ENCODE peak calls at places on chromosomes 4 and X, in seven cellular contexts. X is esophagus squamous epithelium, K is left lung, E is adrenal gland, S is B cell, Z is IMR-90, D is HCT116. T is an unnamed sample.

GRCh38 chr4:165737309-165737972 is 135.6 kb upstream of the TLL1 start:
- DNase-seq in D (no peak), X (no peak), S (no peak), Z (no peak), E (no peak), K (no peak), T (no peak)

GRCh38 chr4:109972786-109973528 is 60.3 kb downstream of the EGF start:
- DNase-seq in E (no peak), D (no peak), K (no peak), X (no peak), S (no peak), Z (no peak), T (no peak)

GRCh38 chr4:105594094-105595010 is 41.9 kb downstream of the ARHGEF38 start:
- DNase-seq in X (no peak), Z (no peak), K (no peak), E (no peak), D (no peak), S (no peak), T (no peak)

GRCh38 chr4:121957266-121957665 is 5.4 kb upstream of the TRPC3 start:
- DNase-seq in E (no peak), S (no peak), X (no peak), Z (no peak), K (no peak), D (no peak), T (no peak)

GRCh38 chrX:54540289-54540688 is 10.3 kb downstream of the GNL3L start:
- DNase-seq in S (no peak), Z (peak), X (no peak), E (no peak), D (no peak), K (no peak), T (no peak)

GRCh38 chr4:185071412-185071811 is 53.1 kb downstream of the HELT start:
- DNase-seq in S (no peak), E (no peak), D (no peak), X (no peak), K (no peak), Z (no peak), T (no peak)

GRCh38 chrX:139202742-139203410 is 327.7 kb upstream of the F9 start:
- DNase-seq in X (no peak), Z (no peak), K (no peak), D (no peak), E (no peak), S (no peak), T (no peak)

GRCh38 chrX:78517124-78517523 is 142.0 kb downstream of the RTL3 start:
- DNase-seq in Z (no peak), E (no peak), K (no peak), D (no peak), S (no peak), X (no peak), T (peak)

GRCh38 chrX:57172544-57172943 is 35.3 kb upstream of the SPIN2A start:
- DNase-seq in D (no peak), E (no peak), S (no peak), X (no peak), Z (no peak), K (no peak), T (no peak)

GRCh38 chr4:52106142-52106541 is 55.0 kb downstream of the SPATA18 start:
- DNase-seq in E (no peak), Z (no peak), S (no peak), K (no peak), D (no peak), X (no peak), T (no peak)

GRCh38 chr4:89222171-89222570 is 85.4 kb downstream of the GPRIN3 start:
- DNase-seq in S (no peak), E (no peak), X (no peak), K (no peak), Z (no peak), D (peak), T (peak)

GRCh38 chr4:112942077-112942476 is 107.4 kb upstream of the ANK2 start:
- DNase-seq in D (no peak), E (no peak), S (no peak), K (no peak), X (no peak), Z (no peak), T (no peak)

GRCh38 chrX:153667281-153667831 is 6.3 kb downstream of the PNCK start:
- DNase-seq in E (no peak), Z (no peak), S (no peak), D (no peak), K (no peak), X (no peak), T (no peak)

GRCh38 chr4:62940229-62940628 is 1469.0 kb downstream of the TECRL start:
- DNase-seq in S (no peak), X (no peak), K (no peak), Z (no peak), D (no peak), E (no peak), T (no peak)

DNA sequence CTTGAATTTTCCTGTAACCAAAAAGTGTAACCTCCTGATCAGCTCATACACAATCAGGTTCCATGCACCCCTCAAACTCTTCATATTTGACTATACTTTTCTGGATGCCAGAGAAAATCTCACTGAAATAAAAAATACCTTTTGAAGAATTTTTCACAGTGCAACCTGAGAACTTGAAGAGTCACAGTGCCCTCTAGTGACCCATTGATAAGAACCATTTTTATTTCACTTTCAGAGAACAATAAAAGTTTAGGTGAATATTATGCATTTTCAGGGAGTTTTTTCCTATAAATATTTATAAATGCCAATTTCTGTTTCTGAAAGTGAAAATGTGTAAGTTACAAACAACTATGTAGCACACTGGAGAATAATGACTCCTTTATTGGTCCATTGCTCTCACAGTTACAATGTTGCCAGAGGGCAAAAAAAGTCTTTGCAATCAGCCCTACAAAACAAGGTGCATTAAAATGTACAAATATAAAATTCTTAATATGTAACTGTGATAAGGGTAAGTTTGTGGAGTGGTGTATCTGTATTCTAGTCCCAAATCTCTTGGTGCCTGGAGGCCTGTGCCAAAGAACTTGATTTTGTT is 153.6 kb upstream of the INTU start:
- DNase-seq in S (no peak), K (no peak), E (no peak), X (no peak), Z (peak), D (peak), T (no peak)
- TF ChIP-seq CTCF in S (peak), K (peak), E (peak), X (no peak), Z (peak), D (peak), T (peak)

GRCh38 chr4:82555279-82555678 is 6.5 kb downstream of the TMEM150C start:
- DNase-seq in X (no peak), D (no peak), S (no peak), K (no peak), Z (no peak), E (no peak), T (no peak)
- TF ChIP-seq CTCF in X (no peak), D (no peak), S (no peak), K (no peak), Z (no peak), E (no peak), T (no peak)

GRCh38 chr4:186189656-186190055 is 1.7 kb upstream of the CYP4V2 start:
- DNase-seq in D (no peak), S (no peak), X (no peak), E (no peak), K (no peak), Z (no peak), T (peak)

GRCh38 chr4:186191266-186192067 is at the start of gene CYP4V2:
- DNase-seq in S (peak), D (peak), X (peak), E (peak), K (peak), Z (peak), T (peak)

GRCh38 chr4:186188107-186188506 is 3.3 kb upstream of the CYP4V2 start:
- DNase-seq in E (no peak), S (no peak), X (no peak), K (no peak), Z (no peak), D (no peak), T (no peak)

GRCh38 chr4:186192068-186192751 is 843 bp downstream of the CYP4V2 start:
- DNase-seq in E (peak), K (no peak), X (no peak), S (peak), Z (peak), D (no peak), T (peak)

GRCh38 chr4:186190456-186191265 is 706 bp upstream of the CYP4V2 start:
- DNase-seq in S (peak), E (no peak), K (peak), D (no peak), Z (no peak), X (no peak), T (peak)
- TF ChIP-seq CTCF in S (no peak), E (no peak), K (no peak), D (no peak), Z (no peak), X (no peak), T (no peak)

GRCh38 chr4:23458061-23458460 is 431.8 kb downstream of the PPARGC1A start:
- DNase-seq in S (no peak), E (no peak), D (no peak), K (no peak), Z (no peak), X (no peak), T (no peak)

GRCh38 chr4:23456864-23457263 is 433.0 kb downstream of the PPARGC1A start:
- DNase-seq in S (no peak), D (no peak), X (no peak), K (no peak), E (no peak), Z (no peak), T (no peak)

GRCh38 chr4:23455482-23455881 is 434.4 kb downstream of the PPARGC1A start:
- DNase-seq in D (no peak), E (peak), Z (no peak), X (no peak), K (no peak), S (no peak), T (no peak)
- TF ChIP-seq CTCF in D (no peak), E (peak), Z (no peak), X (no peak), K (no peak), S (no peak), T (no peak)

GRCh38 chr4:76572224-76572623 is 137.2 kb downstream of the SHROOM3 start:
- DNase-seq in K (no peak), X (no peak), Z (no peak), E (no peak), D (no peak), S (no peak), T (no peak)
- TF ChIP-seq CTCF in K (no peak), X (no peak), Z (no peak), E (no peak), D (no peak), S (no peak), T (no peak)

GRCh38 chrX:129361566-129361965 is 161.7 kb downstream of the SMARCA1 start:
- DNase-seq in S (no peak), K (no peak), X (no peak), D (no peak), E (no peak), Z (no peak), T (no peak)

GRCh38 chrX:129359269-129359668 is 164.0 kb downstream of the SMARCA1 start:
- DNase-seq in D (no peak), S (no peak), Z (peak), E (no peak), X (no peak), K (no peak), T (peak)

GRCh38 chrX:129360175-129360574 is 163.1 kb downstream of the SMARCA1 start:
- DNase-seq in X (no peak), K (no peak), E (peak), D (peak), S (no peak), Z (peak), T (peak)
- TF ChIP-seq CTCF in X (peak), K (peak), E (peak), D (peak), S (peak), Z (peak), T (peak)

GRCh38 chrX:12322031-12322430 is 183.8 kb downstream of the FRMPD4 start:
- DNase-seq in K (no peak), Z (no peak), D (no peak), E (no peak), S (no peak), X (no peak), T (no peak)

GRCh38 chrX:12319955-12320354 is 181.7 kb downstream of the FRMPD4 start:
- DNase-seq in Z (no peak), S (no peak), X (no peak), K (no peak), E (no peak), D (no peak), T (no peak)

GRCh38 chrX:12315526-12315925 is 177.3 kb downstream of the FRMPD4 start:
- DNase-seq in S (no peak), D (no peak), X (no peak), Z (no peak), E (no peak), K (no peak), T (no peak)

DNA sequence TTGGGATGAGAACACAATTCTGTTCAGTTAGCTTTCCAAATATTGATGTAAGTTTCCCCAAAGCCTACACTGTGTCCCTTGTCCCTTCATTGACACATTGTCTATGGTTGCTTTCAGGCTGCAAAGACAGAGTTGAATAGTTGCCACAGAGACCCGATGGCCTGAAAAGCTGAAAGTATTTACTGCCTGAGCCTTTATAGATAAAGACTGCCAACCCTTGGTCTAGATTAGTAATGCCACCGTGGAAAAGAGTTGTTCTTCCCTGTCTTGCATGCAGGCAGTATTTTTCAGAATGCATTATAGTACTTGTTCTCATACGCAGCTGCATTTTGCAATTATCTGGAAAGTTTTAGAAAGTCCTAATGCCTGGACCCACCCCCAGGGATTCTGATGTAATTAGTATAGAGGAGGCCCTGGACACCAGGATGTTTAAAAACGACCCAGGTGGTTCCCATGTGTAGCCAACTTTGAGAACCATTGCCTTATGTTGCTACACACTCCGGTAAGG is 180.8 kb downstream of the FRMPD4 start:
- DNase-seq in E (no peak), Z (no peak), S (no peak), K (no peak), X (no peak), D (no peak), T (no peak)
- TF ChIP-seq CTCF in E (no peak), Z (peak), S (no peak), K (no peak), X (no peak), D (no peak), T (no peak)

GRCh38 chrX:102154218-102154860 is 1.4 kb downstream of the BEX5 start:
- DNase-seq in D (no peak), S (no peak), Z (no peak), E (no peak), K (no peak), X (no peak), T (peak)
- TF ChIP-seq CTCF in D (no peak), S (no peak), Z (no peak), E (no peak), K (no peak), X (peak), T (peak)

GRCh38 chrX:17944833-17945497 is 83.9 kb upstream of the RAI2 start:
- DNase-seq in D (no peak), X (no peak), E (no peak), S (no peak), K (no peak), Z (no peak), T (peak)
- TF ChIP-seq CTCF in D (peak), X (no peak), E (peak), S (peak), K (peak), Z (peak), T (peak)

GRCh38 chr4:127140306-127140705 is 492.5 kb upstream of the INTU start:
- DNase-seq in Z (peak), S (no peak), E (no peak), K (no peak), X (no peak), D (no peak), T (no peak)

GRCh38 chr4:127138586-127138985 is 494.2 kb upstream of the INTU start:
- DNase-seq in E (no peak), S (no peak), D (no peak), X (no peak), K (no peak), Z (no peak), T (no peak)

GRCh38 chr4:127139788-127140286 is 492.9 kb upstream of the INTU start:
- DNase-seq in X (no peak), E (no peak), D (no peak), Z (no peak), S (no peak), K (no peak), T (no peak)

GRCh38 chr4:127131527-127131926 is 501.2 kb upstream of the INTU start:
- DNase-seq in E (no peak), S (no peak), K (no peak), Z (no peak), D (no peak), X (no peak), T (no peak)

GRCh38 chr4:127134490-127134889 is 498.3 kb upstream of the INTU start:
- DNase-seq in D (no peak), X (no peak), S (no peak), E (no peak), K (no peak), Z (no peak), T (no peak)
- TF ChIP-seq CTCF in D (no peak), X (no peak), S (no peak), E (no peak), K (no peak), Z (no peak), T (no peak)

T was measured in activated CD8-positive, alpha-beta T cell treated with anti-CD3 and anti-CD28 coated beads for 36 hours.